ENCODE peak calls at places on chromosomes 5 and 9, in eight cellular contexts. N is transverse colon, K is choroid plexus epithelial cell, V is PC-3, Z is upper lobe of right lung, F is cardiac fibroblast, J is Panc1, T is fibroblast of lung. C is an unnamed sample.

GRCh38 chr5:16082053-16082452 is 97.5 kb downstream of the MARCHF11 start:
- DNase-seq in F (no peak), V (no peak), J (no peak), N (no peak), T (no peak), K (no peak), Z (no peak), C (no peak)

GRCh38 chr9:88722753-88723152 is 187.8 kb downstream of the NXNL2 start:
- DNase-seq in F (peak; percentile 52), V (peak; percentile 47), T (peak; percentile 50), Z (no peak), J (no peak), N (no peak), K (peak; percentile 55), C (no peak)

GRCh38 chr5:77232959-77233358 is 22.5 kb downstream of the PDE8B start:
- DNase-seq in T (no peak), N (no peak), F (no peak), V (peak; percentile 5), Z (no peak), K (peak; percentile 47), J (no peak), C (no peak)

GRCh38 chr5:160507181-160507811 is 85.6 kb downstream of the PTTG1 start:
- DNase-seq in K (peak; percentile 76), Z (no peak), J (no peak), V (peak; percentile 42), T (peak; percentile 7), F (peak; percentile 14), N (no peak), C (no peak)

GRCh38 chr9:136400038-136400834 is at the start of gene SNAPC4:
- DNase-seq in T (peak; percentile 82), F (peak; percentile 89), J (peak; percentile 17), N (peak; percentile 89), Z (peak; percentile 94), V (peak; percentile 85), K (peak; percentile 88), C (peak; percentile 93)

GRCh38 chr9:125525846-125526619 is 181.0 kb downstream of the MAPKAP1 start:
- DNase-seq in J (no peak), Z (no peak), T (peak; percentile 99), K (peak; percentile 50), F (peak; percentile 83), V (peak; percentile 9), N (no peak), C (no peak)

GRCh38 chr9:36074055-36074454 is 37.3 kb downstream of the RECK start:
- DNase-seq in T (no peak), V (no peak), F (no peak), Z (no peak), J (no peak), N (no peak), K (no peak), C (no peak)

GRCh38 chr9:20356392-20357206 is 265.7 kb downstream of the MLLT3 start:
- DNase-seq in V (peak; percentile 75), K (peak; percentile 91), F (peak; percentile 91), Z (peak; percentile 65), J (peak; percentile 24), T (peak; percentile 91), N (peak; percentile 74), C (peak; percentile 65)

GRCh38 chr5:143807401-143807800 is 4.6 kb upstream of the HMHB1 start:
- DNase-seq in N (no peak), K (no peak), Z (no peak), J (no peak), T (no peak), V (no peak), F (no peak), C (no peak)

GRCh38 chr9:137710751-137711150 is 91.9 kb downstream of the EHMT1 start:
- DNase-seq in J (no peak), N (no peak), K (peak; percentile 57), T (peak; percentile 59), F (peak; percentile 37), Z (no peak), V (no peak), C (no peak)

GRCh38 chr9:137708590-137709284 is 89.9 kb downstream of the EHMT1 start:
- DNase-seq in J (no peak), T (no peak), V (no peak), F (no peak), K (no peak), N (no peak), Z (no peak), C (no peak)

GRCh38 chr9:137715321-137715720 is 96.5 kb downstream of the EHMT1 start:
- DNase-seq in N (no peak), T (no peak), J (no peak), V (no peak), Z (no peak), F (no peak), K (no peak), C (no peak)

GRCh38 chr9:137709411-137710101 is 90.8 kb downstream of the EHMT1 start:
- DNase-seq in J (no peak), T (no peak), K (no peak), V (no peak), Z (no peak), F (no peak), N (no peak), C (no peak)

GRCh38 chr9:137711678-137712105 is 92.9 kb downstream of the EHMT1 start:
- DNase-seq in V (no peak), N (no peak), K (no peak), T (no peak), J (no peak), Z (no peak), F (no peak), C (no peak)
- TF ChIP-seq CTCF in V (no peak), N (no peak), K (no peak), T (no peak), J (no peak), Z (no peak), F (no peak), C (no peak)

GRCh38 chr9:134162212-134162775 is 2.1 kb downstream of the RNU6ATAC start:
- DNase-seq in F (no peak), V (no peak), N (no peak), Z (no peak), J (no peak), K (no peak), T (no peak), C (no peak)

GRCh38 chr9:134162926-134163373 is 1.4 kb downstream of the RNU6ATAC start:
- DNase-seq in Z (no peak), V (no peak), K (no peak), T (no peak), N (no peak), F (no peak), J (no peak), C (peak; percentile 30)

GRCh38 chr9:134164879-134165278 is 515 bp upstream of the RNU6ATAC start:
- DNase-seq in F (no peak), K (no peak), T (no peak), V (no peak), Z (no peak), J (no peak), N (no peak), C (no peak)

GRCh38 chr9:134161647-134162046 is 2.7 kb downstream of the RNU6ATAC start:
- DNase-seq in K (no peak), T (no peak), V (no peak), F (no peak), J (no peak), N (no peak), Z (no peak), C (no peak)

DNA sequence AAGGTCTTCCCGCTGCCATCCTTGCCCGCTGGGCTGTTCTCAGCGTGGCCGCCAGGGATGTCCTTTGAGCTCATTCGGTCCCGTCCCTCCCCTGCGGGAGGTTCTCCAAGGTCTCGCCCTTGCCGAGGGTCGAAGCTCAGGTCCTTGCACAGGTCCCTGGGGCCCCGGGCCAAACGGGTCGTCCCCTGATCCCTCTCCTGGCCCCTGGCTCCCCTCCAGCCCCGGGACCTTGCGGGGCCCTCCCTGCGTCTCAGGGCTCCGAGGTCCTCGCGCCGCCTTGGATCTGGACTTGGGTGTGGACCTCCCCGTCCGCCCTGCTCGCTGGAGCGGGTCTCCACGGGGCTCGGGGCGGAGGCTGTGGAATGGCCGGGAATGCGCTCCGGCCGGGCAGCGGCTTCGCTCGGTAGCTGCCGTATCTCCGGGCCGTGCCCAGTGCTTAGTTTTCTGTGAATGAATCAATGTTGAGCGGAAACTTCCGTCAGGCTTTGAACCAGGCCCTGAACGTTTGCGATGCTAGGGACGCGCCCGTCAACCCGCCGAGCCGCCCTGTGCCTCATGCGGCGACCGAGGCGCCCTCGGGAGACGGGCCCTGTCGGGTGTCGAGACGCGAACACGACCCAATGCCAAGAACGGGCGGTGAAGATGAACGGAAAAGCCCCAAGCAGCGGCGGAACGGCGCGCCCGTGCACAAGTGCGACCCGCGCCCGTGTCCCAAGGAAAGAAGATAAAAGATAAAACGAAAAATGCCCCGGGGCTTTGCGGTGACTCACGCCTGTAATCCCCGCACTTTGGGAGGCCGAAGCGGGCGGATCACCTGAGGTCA is 779 bp downstream of the RNU6ATAC start:
- DNase-seq in N (peak; percentile 71), J (no peak), Z (peak; percentile 85), V (peak; percentile 50), K (peak; percentile 54), T (peak; percentile 51), F (peak; percentile 44), C (peak; percentile 62)
- TF ChIP-seq CTCF in N (peak; percentile 54), J (no peak), Z (peak; percentile 52), V (no peak), K (peak; percentile 46), T (peak; percentile 56), F (peak; percentile 49), C (no peak)

GRCh38 chr9:133340256-133340655 is 4.3 kb upstream of the SURF6 start:
- DNase-seq in T (no peak), J (no peak), F (no peak), Z (no peak), V (no peak), N (no peak), K (no peak), C (no peak)

GRCh38 chr9:133341369-133342082 is 5.5 kb upstream of the SURF6 start:
- DNase-seq in Z (peak; percentile 80), N (peak; percentile 47), J (no peak), K (no peak), F (no peak), T (no peak), V (no peak), C (no peak)

GRCh38 chr9:133342570-133342969 is 5.4 kb downstream of the MED22 start:
- DNase-seq in N (no peak), T (no peak), K (no peak), F (no peak), J (no peak), Z (no peak), V (no peak), C (peak; percentile 51)

GRCh38 chr9:133340916-133341315 is 4.9 kb upstream of the SURF6 start:
- DNase-seq in Z (no peak), N (no peak), V (no peak), T (no peak), K (no peak), F (no peak), J (no peak), C (no peak)

GRCh38 chr9:133342083-133342406 is 5.9 kb downstream of the MED22 start:
- DNase-seq in T (no peak), Z (no peak), F (no peak), J (no peak), N (no peak), V (no peak), K (no peak), C (no peak)
- TF ChIP-seq CTCF in T (peak; percentile 26), Z (no peak), F (peak; percentile 38), J (no peak), N (no peak), V (no peak), K (peak; percentile 50), C (peak; percentile 28)

DNA sequence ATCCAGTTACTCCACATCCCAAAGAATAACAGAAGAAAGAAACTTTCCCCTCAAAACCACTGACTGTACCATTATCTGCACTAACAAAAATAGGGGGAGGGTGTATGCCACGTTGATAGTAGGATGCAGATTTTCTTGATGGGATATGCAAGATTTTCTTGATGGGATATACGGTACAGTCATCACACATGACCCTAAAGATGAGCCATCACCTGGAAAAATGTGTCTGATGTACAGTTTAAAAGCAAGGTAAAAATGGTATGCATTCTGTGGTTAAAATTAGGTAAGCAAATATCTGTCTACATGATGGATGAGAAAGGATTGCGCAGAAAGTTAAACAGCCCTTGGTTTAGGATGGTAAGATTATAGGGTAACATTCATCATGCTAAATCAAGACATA is 8.6 kb downstream of the COL23A1 start:
- DNase-seq in J (no peak), T (no peak), K (no peak), F (no peak), V (no peak), Z (no peak), N (no peak), C (no peak)
- TF ChIP-seq CTCF in J (no peak), T (no peak), K (no peak), F (no peak), V (no peak), Z (no peak), N (no peak), C (no peak)

C was measured in Caco-2.